ENCODE peak calls at places on chromosomes 7 and 10, in six cellular contexts. S is lower lobe of right lung, Y is iPS DF 6.9, C is cardiac muscle cell, K is psoas muscle, E is fibroblast of lung. N is an unnamed sample. For H3K4me1 and H3K27me3, the result is how much of the 10 kb centered on the place peaks cover.

GRCh38 chr10:74585231-74586087 is 240.9 kb upstream of the KAT6B start:
- DNase-seq in S (no peak), K (no peak), Y (no peak), E (no peak), C (no peak), N (peak)

GRCh38 chr7:114416089-114416990 is 1.7 kb downstream of the FOXP2 start:
- DNase-seq in C (no peak), K (no peak), S (no peak), Y (no peak), E (no peak), N (peak)

GRCh38 chr10:17140386-17140761 is 10.8 kb upstream of the CUBN start:
- DNase-seq in S (no peak), Y (no peak), C (no peak), E (no peak), K (no peak), N (no peak)

GRCh38 chr7:79876769-79877362 is 257.8 kb upstream of the GNAI1 start:
- DNase-seq in E (peak), K (no peak), Y (no peak), C (no peak), S (no peak), N (peak)

GRCh38 chr10:27710009-27710408 is 35.6 kb downstream of the MKX start:
- DNase-seq in E (no peak), K (no peak), Y (no peak), S (no peak), C (no peak), N (no peak)

GRCh38 chr10:24156686-24157085 is 52.3 kb upstream of the KIAA1217 start:
- DNase-seq in K (no peak), Y (no peak), E (peak), C (no peak), S (no peak), N (no peak)

GRCh38 chr7:95317546-95317945 is 6.8 kb downstream of the PON1 start:
- DNase-seq in K (no peak), E (no peak), S (no peak), Y (no peak), C (no peak), N (no peak)

GRCh38 chr10:1809139-1809755 is 71.9 kb upstream of the ADARB2 start:
- DNase-seq in K (no peak), E (no peak), C (no peak), Y (no peak), S (no peak), N (no peak)

GRCh38 chr7:131557521-131558385 is 1.3 kb upstream of the PODXL start:
- DNase-seq in K (peak), E (peak), C (peak), Y (peak), S (no peak), N (peak)

GRCh38 chr10:27252267-27253000 is 11.8 kb upstream of the ACBD5 start:
- DNase-seq in E (peak), Y (no peak), C (no peak), S (peak), K (peak), N (no peak)

GRCh38 chr7:47576031-47576908 is 5.6 kb downstream of the TNS3 start:
- DNase-seq in Y (no peak), K (peak), E (peak), C (no peak), S (no peak), N (no peak)
- H3K4me1 ChIP-seq in Y (under half), K (under half), E (half or more), C (under half), S (half or more), N (under half)

GRCh38 chr7:26855421-26855820 is 9.0 kb downstream of the SKAP2 start:
- DNase-seq in K (no peak), C (no peak), Y (no peak), S (no peak), E (no peak), N (no peak)
- H3K27me3 ChIP-seq in K (under half), C (half or more), Y (under half), S (under half), E (under half), N (under half)

GRCh38 chr7:12123172-12123571 is 87.9 kb upstream of the TMEM106B start:
- DNase-seq in C (no peak), K (no peak), S (no peak), Y (no peak), E (no peak), N (no peak)
- H3K4me1 ChIP-seq in C (under half), K (under half), S (under half), Y (under half), E (under half), N (under half)

DNA sequence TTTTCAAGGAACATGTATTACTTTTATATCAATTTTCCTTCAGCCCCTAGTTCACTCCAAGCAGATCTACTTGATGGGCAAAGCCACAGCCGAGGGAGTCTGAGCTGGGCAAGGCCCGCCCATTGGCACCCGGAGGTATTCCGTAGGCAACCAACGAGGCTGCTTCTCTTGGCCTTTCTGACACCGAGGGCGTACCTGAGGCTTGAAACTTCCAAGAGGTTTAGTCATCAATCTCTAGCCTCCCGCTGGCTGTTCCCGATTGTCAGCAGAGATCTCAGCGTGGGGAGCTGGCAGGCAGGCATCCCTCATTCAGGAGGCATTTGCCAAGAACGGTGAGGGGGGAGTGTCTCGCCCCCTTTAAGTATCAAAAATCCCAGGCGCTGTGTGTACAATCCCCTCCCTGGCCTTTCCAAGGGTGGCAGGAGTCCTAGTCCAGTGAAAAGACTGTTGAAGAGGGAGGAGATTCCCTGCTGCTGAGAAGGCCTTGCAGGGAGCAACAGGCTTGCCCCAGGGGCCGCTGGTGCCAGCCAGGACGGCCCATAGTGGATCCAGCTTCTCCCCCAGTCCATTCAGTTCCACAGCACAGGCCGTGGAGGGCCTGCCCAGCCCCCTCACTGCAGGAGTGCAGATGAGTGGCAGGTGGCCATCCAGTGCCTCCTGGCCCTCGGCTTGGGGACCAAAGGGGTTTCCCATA is 39.8 kb downstream of the OAT start:
- DNase-seq in S (no peak), C (no peak), E (peak), Y (no peak), K (no peak), N (no peak)
- H3K27me3 ChIP-seq in S (under half), C (under half), E (under half), Y (under half), K (under half), N (under half)

GRCh38 chr10:104333728-104334373 is 4.4 kb downstream of the ITPRIP start:
- DNase-seq in S (no peak), Y (no peak), K (no peak), E (no peak), C (no peak), N (no peak)
- H3K4me1 ChIP-seq in S (half or more), Y (under half), K (half or more), E (half or more), C (half or more), N (under half)

DNA sequence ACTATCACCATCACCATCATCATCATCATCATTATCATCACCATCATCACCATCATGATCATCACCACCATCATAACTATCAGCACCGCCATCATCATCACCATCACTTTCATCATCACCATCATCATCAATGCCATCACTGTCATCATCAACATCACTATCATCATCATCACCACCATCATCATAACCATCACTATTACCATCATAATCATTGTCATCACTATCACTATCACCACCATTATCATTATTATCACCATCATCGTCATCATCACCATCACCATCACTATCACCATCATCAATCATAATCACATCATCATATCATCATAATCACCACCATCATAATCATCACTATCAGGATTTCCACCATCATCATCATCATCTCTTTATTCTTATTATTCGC is 20.6 kb downstream of the INSIG1 start:
- DNase-seq in S (no peak), E (no peak), Y (no peak), K (no peak), C (no peak), N (no peak)
- H3K27me3 ChIP-seq in S (under half), E (under half), Y (under half), K (under half), C (under half), N (under half)

GRCh38 chr7:144526912-144527610 is 123.6 kb upstream of the NOBOX start:
- DNase-seq in S (no peak), E (no peak), C (no peak), Y (no peak), K (no peak), N (no peak)
- H3K4me1 ChIP-seq in S (under half), E (under half), C (under half), Y (under half), K (under half), N (under half)